ENCODE peak calls at places on chromosomes 6 and 20, in seven cellular contexts. One of them, this sample, is unnamed.

GRCh38 chr6:168320661-168321060 is 1.1 kb upstream of the DACT2 start:
- DNase-seq in GM23248: no peak
- DNase-seq in GM23338: no peak
- DNase-seq in PC-3: no peak
- DNase-seq in hepatocyte: no peak
- DNase-seq in PC-9: peak; percentile 43
- DNase-seq in HCT116: no peak
- DNase-seq in this sample: no peak

GRCh38 chr20:50550531-50550930 is 40.3 kb downstream of the PTPN1 start:
- DNase-seq in GM23248: no peak
- DNase-seq in GM23338: no peak
- DNase-seq in PC-3: no peak
- DNase-seq in hepatocyte: no peak
- DNase-seq in PC-9: no peak
- DNase-seq in HCT116: no peak
- DNase-seq in this sample: no peak

GRCh38 chr20:63002511-63002910 is 4.3 kb downstream of the BHLHE23 start:
- DNase-seq in GM23248: no peak
- DNase-seq in GM23338: no peak
- DNase-seq in PC-3: peak; percentile 78
- DNase-seq in hepatocyte: no peak
- DNase-seq in PC-9: no peak
- DNase-seq in HCT116: no peak
- DNase-seq in this sample: no peak

GRCh38 chr6:45759134-45759849 is 256.4 kb downstream of the CLIC5 start:
- DNase-seq in GM23248: peak; percentile 31
- DNase-seq in GM23338: no peak
- DNase-seq in PC-3: no peak
- DNase-seq in hepatocyte: no peak
- DNase-seq in PC-9: no peak
- DNase-seq in HCT116: no peak
- DNase-seq in this sample: no peak

GRCh38 chr6:167825759-167826229 is 917 bp upstream of the AFDN start:
- DNase-seq in GM23248: peak; percentile 76
- DNase-seq in GM23338: peak; percentile 92
- DNase-seq in PC-3: peak; percentile 56
- DNase-seq in hepatocyte: peak; percentile 94
- DNase-seq in PC-9: no peak
- DNase-seq in HCT116: peak; percentile 35
- DNase-seq in this sample: no peak

GRCh38 chr6:13195826-13196225 is 132.5 kb downstream of the TBC1D7 start:
- DNase-seq in GM23248: no peak
- DNase-seq in GM23338: no peak
- DNase-seq in PC-3: no peak
- DNase-seq in hepatocyte: no peak
- DNase-seq in PC-9: no peak
- DNase-seq in HCT116: no peak
- DNase-seq in this sample: no peak

GRCh38 chr6:78701407-78701806 is 165.9 kb upstream of the IRAK1BP1 start:
- DNase-seq in GM23248: peak; percentile 67
- DNase-seq in GM23338: no peak
- DNase-seq in PC-3: peak; percentile 60
- DNase-seq in hepatocyte: no peak
- DNase-seq in PC-9: no peak
- DNase-seq in HCT116: no peak
- DNase-seq in this sample: no peak

GRCh38 chr6:158059108-158059507 is 77.4 kb downstream of the SYNJ2 start:
- DNase-seq in GM23248: no peak
- DNase-seq in GM23338: no peak
- DNase-seq in PC-3: no peak
- DNase-seq in hepatocyte: no peak
- DNase-seq in PC-9: no peak
- DNase-seq in HCT116: no peak
- DNase-seq in this sample: no peak

GRCh38 chr6:41655706-41656668 is 17.7 kb downstream of the MDFI start:
- DNase-seq in GM23248: no peak
- DNase-seq in GM23338: peak; percentile 34
- DNase-seq in PC-3: no peak
- DNase-seq in hepatocyte: peak; percentile 35
- DNase-seq in PC-9: no peak
- DNase-seq in HCT116: no peak
- DNase-seq in this sample: no peak

GRCh38 chr6:169340395-169340794 is 86.7 kb upstream of the THBS2 start:
- DNase-seq in GM23248: peak; percentile 89
- DNase-seq in GM23338: no peak
- DNase-seq in PC-3: peak; percentile 69
- DNase-seq in hepatocyte: no peak
- DNase-seq in PC-9: no peak
- DNase-seq in HCT116: peak; percentile 18
- DNase-seq in this sample: no peak

GRCh38 chr20:63505281-63505680 is 6.4 kb upstream of the EEF1A2 start:
- DNase-seq in GM23248: no peak
- DNase-seq in GM23338: no peak
- DNase-seq in PC-3: no peak
- DNase-seq in hepatocyte: no peak
- DNase-seq in PC-9: no peak
- DNase-seq in HCT116: no peak
- DNase-seq in this sample: no peak

GRCh38 chr6:143090314-143091044 is 29.8 kb downstream of the AIG1 start:
- DNase-seq in GM23248: no peak
- DNase-seq in GM23338: no peak
- DNase-seq in PC-3: no peak
- DNase-seq in hepatocyte: no peak
- DNase-seq in PC-9: no peak
- DNase-seq in HCT116: no peak
- DNase-seq in this sample: no peak

DNA sequence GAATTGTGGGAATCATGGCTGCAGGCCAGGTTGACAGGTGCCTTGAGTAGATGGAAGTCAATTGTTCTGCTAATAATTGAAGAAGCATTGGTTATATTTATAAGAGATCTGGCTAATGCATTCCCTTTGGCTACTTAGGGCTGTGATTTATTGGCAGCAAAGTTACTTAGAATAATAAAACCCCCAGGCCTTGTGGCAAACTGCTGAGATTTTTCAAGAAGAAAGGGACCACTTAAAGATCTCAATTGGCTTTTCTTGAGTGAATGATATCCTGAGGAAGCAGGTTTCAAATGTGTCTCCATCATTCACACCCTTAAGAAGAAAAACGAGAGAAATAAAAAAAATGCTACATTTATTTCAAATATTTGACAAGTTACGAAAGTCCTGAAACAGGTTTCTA is 27.4 kb downstream of the DDO start:
- DNase-seq in GM23248: no peak
- DNase-seq in GM23338: no peak
- DNase-seq in PC-3: no peak
- DNase-seq in hepatocyte: no peak
- DNase-seq in PC-9: no peak
- DNase-seq in HCT116: no peak
- DNase-seq in this sample: no peak
- TF ChIP-seq EZH2 in GM23248: no peak
- TF ChIP-seq EZH2 in GM23338: no peak
- TF ChIP-seq EZH2 in PC-3: no peak
- TF ChIP-seq EZH2 in hepatocyte: no peak
- TF ChIP-seq EZH2 in PC-9: no peak
- TF ChIP-seq EZH2 in HCT116: no peak
- TF ChIP-seq EZH2 in this sample: no peak

GRCh38 chr20:44701889-44702288 is 13.3 kb upstream of the CCN5 start:
- DNase-seq in GM23248: no peak
- DNase-seq in GM23338: peak; percentile 47
- DNase-seq in PC-3: no peak
- DNase-seq in hepatocyte: no peak
- DNase-seq in PC-9: no peak
- DNase-seq in HCT116: no peak
- DNase-seq in this sample: no peak

GRCh38 chr20:44704551-44704971 is 10.6 kb upstream of the CCN5 start:
- DNase-seq in GM23248: peak; percentile 77
- DNase-seq in GM23338: no peak
- DNase-seq in PC-3: peak; percentile 46
- DNase-seq in hepatocyte: no peak
- DNase-seq in PC-9: no peak
- DNase-seq in HCT116: no peak
- DNase-seq in this sample: no peak

GRCh38 chr20:44702776-44703175 is 12.4 kb upstream of the CCN5 start:
- DNase-seq in GM23248: peak; percentile 89
- DNase-seq in GM23338: no peak
- DNase-seq in PC-3: no peak
- DNase-seq in hepatocyte: peak; percentile 32
- DNase-seq in PC-9: no peak
- DNase-seq in HCT116: no peak
- DNase-seq in this sample: no peak

GRCh38 chr20:44703956-44704488 is 11.1 kb upstream of the CCN5 start:
- DNase-seq in GM23248: no peak
- DNase-seq in GM23338: no peak
- DNase-seq in PC-3: no peak
- DNase-seq in hepatocyte: no peak
- DNase-seq in PC-9: no peak
- DNase-seq in HCT116: no peak
- DNase-seq in this sample: no peak

DNA sequence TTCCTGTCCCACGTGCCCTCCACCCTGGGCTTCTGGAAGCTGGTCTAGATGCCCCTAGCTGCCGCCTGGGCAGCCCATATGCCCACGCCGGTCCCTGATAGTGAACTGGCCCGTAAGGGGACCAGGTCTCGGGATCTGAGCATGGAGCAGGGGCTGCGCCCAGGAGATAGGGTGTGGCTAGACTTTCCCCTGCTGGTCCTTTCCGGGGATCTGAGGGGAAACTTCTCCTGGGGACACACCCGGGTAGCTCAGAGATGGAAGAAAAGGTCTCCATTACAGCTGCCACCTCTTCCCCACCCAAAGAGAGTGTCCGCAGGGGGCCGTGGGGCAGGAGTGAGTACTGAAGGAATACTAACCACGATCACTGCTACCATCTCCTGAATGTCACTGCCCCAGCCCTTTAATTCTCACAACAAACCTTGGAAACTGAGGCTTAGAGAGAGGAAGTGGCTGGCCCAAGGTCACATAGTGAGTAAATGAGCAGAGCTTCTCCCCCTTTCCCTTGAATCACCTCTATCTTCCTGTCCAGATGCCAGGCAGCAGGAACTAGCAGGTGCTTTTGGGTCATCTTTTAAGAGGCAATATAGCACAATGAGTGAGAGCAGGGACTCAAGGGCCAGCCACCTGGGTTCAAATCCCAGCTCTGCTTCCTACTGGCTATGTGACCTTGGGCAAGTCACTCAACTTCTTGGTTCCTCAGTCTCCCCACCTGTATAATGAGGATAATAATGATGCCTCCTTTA is 11.8 kb upstream of the CCN5 start:
- DNase-seq in GM23248: no peak
- DNase-seq in GM23338: no peak
- DNase-seq in PC-3: no peak
- DNase-seq in hepatocyte: no peak
- DNase-seq in PC-9: no peak
- DNase-seq in HCT116: no peak
- DNase-seq in this sample: no peak
- H3K9me2 ChIP-seq in GM23248: no peaks in the 10 kb centered on the region
- H3K9me2 ChIP-seq in GM23338: no peaks in the 10 kb centered on the region
- H3K9me2 ChIP-seq in PC-3: no peaks in the 10 kb centered on the region
- H3K9me2 ChIP-seq in hepatocyte: no peaks in the 10 kb centered on the region
- H3K9me2 ChIP-seq in PC-9: no peaks in the 10 kb centered on the region
- H3K9me2 ChIP-seq in HCT116: no peaks in the 10 kb centered on the region
- H3K9me2 ChIP-seq in this sample: no peaks in the 10 kb centered on the region

DNA sequence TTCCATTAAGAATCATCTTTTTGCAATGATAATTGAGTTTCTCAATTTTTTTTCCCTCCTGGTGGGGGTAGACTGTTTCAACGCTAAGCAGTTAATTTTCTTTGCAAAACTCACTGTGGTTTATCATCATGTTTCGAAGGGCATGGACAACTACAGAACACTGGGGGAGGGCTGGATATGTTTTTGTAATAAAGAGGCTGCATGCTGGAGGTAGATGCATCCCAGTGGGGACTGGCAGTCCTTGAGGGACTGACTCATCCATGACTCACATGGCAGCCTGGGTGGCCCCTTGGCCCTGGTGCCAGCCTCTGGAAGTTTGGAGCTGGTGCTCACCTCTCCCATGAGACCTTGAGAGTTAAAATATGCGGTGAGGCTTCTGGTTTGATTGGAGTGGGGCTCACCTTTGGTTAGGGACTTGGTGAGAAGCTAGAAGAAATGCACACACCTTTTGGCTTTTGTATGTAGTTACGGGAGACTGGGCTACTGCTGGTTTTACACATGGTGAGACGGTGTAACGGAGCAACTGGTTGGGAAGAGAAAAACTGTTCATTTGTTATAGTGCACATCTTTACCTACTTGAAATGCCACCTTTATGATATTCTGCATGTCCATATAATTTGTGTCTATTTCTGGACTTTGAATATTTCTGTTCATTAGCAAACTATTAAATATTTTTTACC is 31.4 kb downstream of the TIAM2 start:
- DNase-seq in GM23248: peak; percentile 95
- DNase-seq in GM23338: no peak
- DNase-seq in PC-3: peak; percentile 92
- DNase-seq in hepatocyte: peak; percentile 56
- DNase-seq in PC-9: peak; percentile 75
- DNase-seq in HCT116: peak; percentile 82
- DNase-seq in this sample: no peak
- TF ChIP-seq EZH2 in GM23248: no peak
- TF ChIP-seq EZH2 in GM23338: no peak
- TF ChIP-seq EZH2 in PC-3: no peak
- TF ChIP-seq EZH2 in hepatocyte: no peak
- TF ChIP-seq EZH2 in PC-9: no peak
- TF ChIP-seq EZH2 in HCT116: no peak
- TF ChIP-seq EZH2 in this sample: no peak

GRCh38 chr6:117502580-117502979 is 20.1 kb downstream of the DCBLD1 start:
- DNase-seq in GM23248: peak; percentile 35
- DNase-seq in GM23338: no peak
- DNase-seq in PC-3: no peak
- DNase-seq in hepatocyte: no peak
- DNase-seq in PC-9: no peak
- DNase-seq in HCT116: no peak
- DNase-seq in this sample: no peak

GRCh38 chr6:117504478-117505144 is 22.1 kb downstream of the DCBLD1 start:
- DNase-seq in GM23248: no peak
- DNase-seq in GM23338: no peak
- DNase-seq in PC-3: no peak
- DNase-seq in hepatocyte: peak; percentile 24
- DNase-seq in PC-9: no peak
- DNase-seq in HCT116: no peak
- DNase-seq in this sample: no peak

GRCh38 chr6:117501722-117502121 is 19.2 kb downstream of the DCBLD1 start:
- DNase-seq in GM23248: no peak
- DNase-seq in GM23338: no peak
- DNase-seq in PC-3: no peak
- DNase-seq in hepatocyte: no peak
- DNase-seq in PC-9: no peak
- DNase-seq in HCT116: no peak
- DNase-seq in this sample: no peak

GRCh38 chr6:117505337-117505736 is 22.9 kb downstream of the DCBLD1 start:
- DNase-seq in GM23248: no peak
- DNase-seq in GM23338: no peak
- DNase-seq in PC-3: no peak
- DNase-seq in hepatocyte: no peak
- DNase-seq in PC-9: no peak
- DNase-seq in HCT116: no peak
- DNase-seq in this sample: no peak

GRCh38 chr6:117503211-117503610 is 20.7 kb downstream of the DCBLD1 start:
- DNase-seq in GM23248: no peak
- DNase-seq in GM23338: no peak
- DNase-seq in PC-3: no peak
- DNase-seq in hepatocyte: no peak
- DNase-seq in PC-9: no peak
- DNase-seq in HCT116: no peak
- DNase-seq in this sample: no peak
- H3K9me2 ChIP-seq in GM23248: no peaks in the 10 kb centered on the region
- H3K9me2 ChIP-seq in GM23338: no peaks in the 10 kb centered on the region
- H3K9me2 ChIP-seq in PC-3: no peaks in the 10 kb centered on the region
- H3K9me2 ChIP-seq in hepatocyte: no peaks in the 10 kb centered on the region
- H3K9me2 ChIP-seq in PC-9: no peaks in the 10 kb centered on the region
- H3K9me2 ChIP-seq in HCT116: no peaks in the 10 kb centered on the region
- H3K9me2 ChIP-seq in this sample: no peaks in the 10 kb centered on the region